ENCODE peak calls at places on chromosome 19, in five cellular contexts. W, N, Z, K and S are unnamed samples.

GRCh38 chr19:10089801-10090375 is 3.8 kb downstream of the SHFL start:
- DNase-seq in W (no peak), N (no peak), Z (no peak), K (no peak), S (no peak)

GRCh38 chr19:3175761-3176714 is 2.5 kb upstream of the S1PR4 start:
- DNase-seq in W (no peak), N (no peak), Z (no peak), K (peak), S (no peak)

GRCh38 chr19:29966594-29967249 is 24.7 kb downstream of the URI1 start:
- DNase-seq in W (no peak), N (no peak), Z (peak), K (no peak), S (no peak)

GRCh38 chr19:3670258-3670795 is 29.9 kb downstream of the PIP5K1C start:
- DNase-seq in W (peak), N (no peak), Z (no peak), K (no peak), S (no peak)

GRCh38 chr19:7869453-7869909 is 4.7 kb downstream of the PRR36 start:
- DNase-seq in W (peak), N (peak), Z (peak), K (no peak), S (no peak)

GRCh38 chr19:40612831-40613668 is 11.9 kb downstream of the LTBP4 start:
- DNase-seq in W (peak), N (peak), Z (no peak), K (no peak), S (peak)

GRCh38 chr19:17500447-17501198 is 10.8 kb upstream of the PGLS start:
- DNase-seq in W (no peak), N (no peak), Z (no peak), K (no peak), S (no peak)

GRCh38 chr19:43430142-43430710 is 15.5 kb downstream of the TEX101 start:
- DNase-seq in W (no peak), N (peak), Z (no peak), K (no peak), S (no peak)

GRCh38 chr19:55666343-55667005 is 8.6 kb upstream of the EPN1 start:
- DNase-seq in W (no peak), N (no peak), Z (no peak), K (no peak), S (no peak)

GRCh38 chr19:47020132-47020805 is 632 bp downstream of the NPAS1 start:
- DNase-seq in W (no peak), N (no peak), Z (no peak), K (no peak), S (no peak)

GRCh38 chr19:46984077-46985010 is 35.3 kb upstream of the NPAS1 start:
- DNase-seq in W (no peak), N (no peak), Z (peak), K (no peak), S (peak)

GRCh38 chr19:16386619-16387240 is 62.1 kb downstream of the KLF2 start:
- DNase-seq in W (peak), N (peak), Z (peak), K (no peak), S (peak)

GRCh38 chr19:3029070-3029923 is at the start of gene TLE2:
- DNase-seq in W (peak), N (no peak), Z (no peak), K (no peak), S (no peak)

GRCh38 chr19:29285878-29286277 is 72.9 kb upstream of the UQCRFS1 start:
- DNase-seq in W (peak), N (peak), Z (no peak), K (no peak), S (peak)

GRCh38 chr19:58334691-58335249 is 8.0 kb downstream of the ZSCAN22 start:
- DNase-seq in W (no peak), N (no peak), Z (no peak), K (no peak), S (no peak)

GRCh38 chr19:57664269-57665127 is 4.2 kb upstream of the ZSCAN4 start:
- DNase-seq in W (peak), N (peak), Z (peak), K (no peak), S (peak)

GRCh38 chr19:12527034-12527836 is 24.0 kb downstream of the ZNF564 start:
- DNase-seq in W (no peak), N (no peak), Z (no peak), K (no peak), S (no peak)

GRCh38 chr19:20367811-20368294 is 197.7 kb downstream of the ZNF737 start:
- DNase-seq in W (no peak), N (peak), Z (no peak), K (no peak), S (no peak)

GRCh38 chr19:56110515-56111448 is 10.3 kb downstream of the ZNF787 start:
- DNase-seq in W (no peak), N (no peak), Z (peak), K (no peak), S (no peak)

GRCh38 chr19:39413903-39414608 is 1.6 kb downstream of the PLEKHG2 start:
- DNase-seq in W (peak), N (no peak), Z (peak), K (no peak), S (peak)

GRCh38 chr19:4712771-4713170 is 10.9 kb downstream of the DPP9 start:
- DNase-seq in W (no peak), N (no peak), Z (no peak), K (no peak), S (no peak)

GRCh38 chr19:1592755-1593628 is at the start of gene MBD3:
- DNase-seq in W (peak), N (peak), Z (peak), K (peak), S (peak)

GRCh38 chr19:10399878-10400277 is 3.5 kb downstream of the CDC37 start:
- DNase-seq in W (no peak), N (no peak), Z (no peak), K (no peak), S (no peak)

GRCh38 chr19:21483589-21484170 is 21.7 kb upstream of the ZNF429 start:
- DNase-seq in W (peak), N (peak), Z (no peak), K (no peak), S (no peak)

GRCh38 chr19:14061081-14061749 is 661 bp downstream of the PALM3 start:
- DNase-seq in W (peak), N (no peak), Z (peak), K (no peak), S (no peak)

GRCh38 chr19:9847087-9847671 is 12.1 kb downstream of the PIN1 start:
- DNase-seq in W (peak), N (peak), Z (peak), K (no peak), S (peak)

GRCh38 chr19:16628183-16628983 is at the start of gene MED26:
- DNase-seq in W (peak), N (peak), Z (peak), K (peak), S (peak)

GRCh38 chr19:15894359-15894758 is 3.5 kb downstream of the CYP4F2 start:
- DNase-seq in W (no peak), N (no peak), Z (no peak), K (no peak), S (no peak)

GRCh38 chr19:7515471-7516226 is at the start of gene ZNF358:
- DNase-seq in W (peak), N (peak), Z (peak), K (no peak), S (peak)

GRCh38 chr19:3669616-3670257 is 30.5 kb downstream of the PIP5K1C start:
- DNase-seq in W (no peak), N (no peak), Z (no peak), K (no peak), S (no peak)

GRCh38 chr19:54343868-54344267 is 4.9 kb upstream of the LILRA4 start:
- DNase-seq in W (no peak), N (no peak), Z (no peak), K (no peak), S (no peak)

GRCh38 chr19:43644181-43644580 is 4.5 kb upstream of the CADM4 start:
- DNase-seq in W (no peak), N (no peak), Z (no peak), K (no peak), S (no peak)

GRCh38 chr19:47096721-47097120 is 16.9 kb downstream of the ZC3H4 start:
- DNase-seq in W (no peak), N (no peak), Z (no peak), K (no peak), S (no peak)

GRCh38 chr19:6126335-6126974 is 9.0 kb upstream of the ACSBG2 start:
- DNase-seq in W (peak), N (no peak), Z (peak), K (peak), S (peak)
- TF ChIP-seq MAX in W (no peak), N (no peak), Z (no peak), K (no peak), S (no peak)

DNA sequence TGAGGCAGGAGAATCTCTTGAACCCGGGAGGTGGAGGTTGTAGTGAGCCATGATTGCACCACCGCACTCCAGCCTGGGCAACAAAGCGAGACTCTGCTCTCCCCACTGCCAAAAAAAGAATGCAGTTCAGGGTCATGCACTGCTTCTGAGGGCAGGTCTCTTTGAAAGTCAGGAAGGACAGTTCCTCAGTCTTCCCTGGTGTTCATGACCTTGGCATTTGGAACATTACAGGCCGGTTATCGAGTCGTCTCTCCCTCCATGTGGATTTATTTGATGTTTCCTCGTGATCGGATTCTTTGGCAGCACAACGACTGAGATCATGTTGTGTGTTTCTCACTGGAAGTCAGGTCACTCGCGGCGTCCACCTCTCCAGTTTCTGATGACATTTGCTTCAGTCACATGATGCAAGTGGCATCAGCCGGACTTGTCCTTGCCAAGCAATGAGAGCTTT is 17.2 kb downstream of the FGF21 start:
- DNase-seq in W (no peak), N (no peak), Z (peak), K (no peak), S (no peak)
- TF ChIP-seq ESRRA in W (no peak), N (no peak), Z (peak), K (no peak), S (no peak)

DNA sequence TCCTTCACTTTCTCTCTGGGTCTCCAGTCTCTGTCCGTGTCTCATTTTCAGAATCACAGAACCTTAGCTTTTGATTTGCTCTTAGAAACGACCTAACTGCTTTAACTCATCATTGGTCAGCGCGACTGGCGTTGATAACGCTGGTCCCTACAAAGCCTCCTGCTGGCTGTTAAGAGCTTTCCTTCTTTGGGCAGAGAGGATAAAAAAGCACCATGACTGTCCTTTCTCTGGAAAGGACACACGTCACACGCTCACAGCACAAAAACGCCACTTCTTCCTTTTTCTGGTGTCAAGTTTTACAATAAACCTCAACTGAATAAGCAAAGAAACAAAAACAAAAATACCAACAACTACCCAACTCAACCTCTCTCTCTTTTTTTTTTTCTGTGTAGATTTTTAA is 1.7 kb upstream of the KLK12 start:
- DNase-seq in W (peak), N (no peak), Z (no peak), K (no peak), S (no peak)
- TF ChIP-seq MAX in W (no peak), N (no peak), Z (no peak), K (no peak), S (no peak)

GRCh38 chr19:41955521-41955920 is 3.6 kb downstream of the RABAC1 start:
- DNase-seq in W (peak), N (no peak), Z (no peak), K (no peak), S (no peak)
- TF ChIP-seq ESRRA in W (no peak), N (no peak), Z (no peak), K (no peak), S (no peak)

GRCh38 chr19:45641274-45642105 is 2.3 kb upstream of the EML2 start:
- DNase-seq in W (peak), N (peak), Z (peak), K (peak), S (peak)
- TF ChIP-seq MAX in W (peak), N (peak), Z (peak), K (peak), S (peak)

DNA sequence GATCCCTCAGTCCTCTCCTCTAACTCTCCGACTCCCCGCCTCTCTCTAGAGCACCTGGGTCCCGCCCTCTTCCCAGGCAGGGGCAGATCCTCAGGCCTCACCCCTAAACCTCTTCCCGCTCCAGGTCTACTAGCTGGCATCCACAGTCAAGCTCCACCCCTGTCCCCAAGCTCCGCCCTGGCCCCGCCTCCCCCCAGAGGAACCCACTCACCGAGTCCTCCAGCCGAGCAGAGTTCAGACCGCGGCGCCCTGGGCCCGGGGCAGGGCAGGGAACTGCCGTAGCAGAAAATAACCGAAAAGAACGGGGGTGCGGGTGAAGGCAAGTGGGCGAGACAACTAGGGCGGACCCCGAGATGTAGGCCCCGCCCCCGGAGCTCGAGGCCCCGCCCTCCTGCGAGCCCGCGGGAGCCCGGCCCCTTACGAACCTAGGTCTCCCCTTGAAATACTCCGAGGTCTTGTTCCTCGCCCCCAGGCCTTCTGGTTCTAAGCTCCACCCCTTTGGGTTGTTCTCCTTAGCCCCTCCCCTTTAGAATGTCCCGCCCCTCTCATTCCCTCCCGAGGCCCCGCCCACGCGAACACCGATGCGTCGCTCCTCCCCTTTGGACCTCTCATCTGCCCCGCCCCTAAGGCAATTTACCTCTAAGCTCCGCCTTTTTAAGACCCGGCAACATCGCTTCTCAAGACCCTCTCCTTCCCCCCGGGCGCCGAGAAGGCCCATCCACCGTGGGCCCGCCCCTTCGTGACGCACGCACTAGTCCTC is at the start of gene GGN:
- DNase-seq in W (peak), N (peak), Z (peak), K (no peak), S (peak)
- TF ChIP-seq ESRRA in W (no peak), N (no peak), Z (no peak), K (no peak), S (no peak)

GRCh38 chr19:45471866-45472556 is 4.2 kb downstream of the FOSB start:
- DNase-seq in W (no peak), N (no peak), Z (no peak), K (no peak), S (no peak)

GRCh38 chr19:45471116-45471865 is 3.5 kb downstream of the FOSB start:
- DNase-seq in W (no peak), N (no peak), Z (no peak), K (no peak), S (no peak)

GRCh38 chr19:45469132-45469834 is 1.5 kb downstream of the FOSB start:
- DNase-seq in W (peak), N (peak), Z (peak), K (peak), S (peak)

GRCh38 chr19:45469835-45470146 is 2.0 kb downstream of the FOSB start:
- DNase-seq in W (peak), N (peak), Z (peak), K (no peak), S (no peak)

GRCh38 chr19:45470147-45471081 is 2.6 kb downstream of the FOSB start:
- DNase-seq in W (peak), N (no peak), Z (no peak), K (no peak), S (peak)
- TF ChIP-seq MAX in W (no peak), N (no peak), Z (no peak), K (no peak), S (no peak)

GRCh38 chr19:24063312-24063711 is 23.7 kb upstream of the ZNF254 start:
- DNase-seq in W (no peak), N (no peak), Z (peak), K (no peak), S (no peak)

GRCh38 chr19:24064175-24064574 is 22.8 kb upstream of the ZNF254 start:
- DNase-seq in W (no peak), N (no peak), Z (no peak), K (no peak), S (no peak)

GRCh38 chr19:24059572-24060295 is 27.3 kb upstream of the ZNF254 start:
- DNase-seq in W (no peak), N (no peak), Z (no peak), K (no peak), S (no peak)

GRCh38 chr19:24060687-24061356 is 26.2 kb upstream of the ZNF254 start:
- DNase-seq in W (no peak), N (no peak), Z (no peak), K (no peak), S (no peak)

GRCh38 chr19:24062222-24062621 is 24.8 kb upstream of the ZNF254 start:
- DNase-seq in W (no peak), N (no peak), Z (no peak), K (no peak), S (no peak)
- TF ChIP-seq ESRRA in W (no peak), N (no peak), Z (no peak), K (no peak), S (no peak)

GRCh38 chr19:48458016-48458415 is 2.6 kb downstream of the KCNJ14 start:
- DNase-seq in W (no peak), N (no peak), Z (no peak), K (no peak), S (no peak)
- TF ChIP-seq MAX in W (no peak), N (no peak), Z (no peak), K (no peak), S (no peak)

DNA sequence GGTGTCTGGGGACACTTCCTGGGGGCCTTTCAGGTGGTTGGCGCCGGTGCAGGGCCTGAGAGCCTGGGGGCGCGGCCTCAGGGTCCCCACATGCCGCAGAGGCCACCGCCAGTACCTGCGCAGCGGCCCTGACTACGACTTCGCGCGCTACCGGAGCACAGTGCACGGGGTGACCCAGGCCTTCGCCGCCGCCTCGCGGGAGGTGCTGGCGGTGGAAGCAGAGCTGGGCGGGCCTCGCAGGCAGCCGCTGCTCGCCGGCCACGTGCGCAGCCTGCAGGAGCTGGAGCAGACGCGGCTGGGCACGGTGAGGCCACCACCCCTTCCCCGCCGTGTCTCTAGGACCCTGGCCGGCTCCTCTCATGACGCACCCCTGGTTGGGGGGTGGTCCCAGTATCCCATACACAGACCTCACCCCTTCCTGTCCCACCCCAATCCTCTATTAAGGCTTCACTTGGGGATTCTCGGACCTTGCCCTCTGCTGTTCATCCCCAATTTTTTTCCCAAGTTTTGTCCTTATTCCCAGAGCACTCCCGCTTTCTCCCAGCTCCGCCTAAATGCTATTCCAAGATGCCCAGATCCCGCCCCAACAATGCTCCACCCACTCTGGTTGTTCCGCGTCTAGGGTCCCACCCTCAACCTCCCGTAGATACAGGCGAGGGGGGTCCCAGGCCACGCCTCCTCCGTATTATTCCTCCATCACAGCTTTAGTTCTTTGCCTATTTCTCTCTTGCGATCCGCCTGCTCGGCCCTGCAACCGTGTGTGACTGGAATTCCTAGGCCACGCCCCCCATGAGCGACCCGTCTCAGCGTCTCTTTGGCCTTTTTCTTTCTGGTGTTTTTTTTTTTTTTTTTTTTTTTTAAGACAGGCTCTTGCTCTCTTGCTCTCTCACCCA is 1.0 kb downstream of the REX1BD start:
- DNase-seq in W (peak), N (peak), Z (peak), K (no peak), S (peak)
- TF ChIP-seq ESRRA in W (no peak), N (peak), Z (peak), K (no peak), S (no peak)